ENCODE peak calls at places on chromosomes 13 and 19, in eight cellular contexts. One of them, this sample, is unnamed.

GRCh38 chr19:4624733-4625362 is 14.5 kb upstream of the TNFAIP8L1 start:
- DNase-seq in mammary epithelial cell: peak; percentile 37
- DNase-seq in pancreas: no peak
- DNase-seq in thoracic aorta: no peak
- DNase-seq in GM23338: peak; percentile 73
- DNase-seq in ascending aorta: no peak
- DNase-seq in cardiac muscle cell: peak; percentile 38
- DNase-seq in PC-9: no peak
- DNase-seq in this sample: no peak

GRCh38 chr13:90197722-90198121 is 1149.8 kb upstream of the MIR17HG start:
- DNase-seq in GM23338: no peak
- DNase-seq in pancreas: no peak
- DNase-seq in thoracic aorta: no peak
- DNase-seq in cardiac muscle cell: no peak
- DNase-seq in mammary epithelial cell: peak; percentile 45
- DNase-seq in PC-9: no peak
- DNase-seq in ascending aorta: no peak
- DNase-seq in this sample: no peak

GRCh38 chr13:44396963-44397580 is 23.4 kb downstream of the SERP2 start:
- DNase-seq in thoracic aorta: no peak
- DNase-seq in GM23338: no peak
- DNase-seq in PC-9: no peak
- DNase-seq in pancreas: no peak
- DNase-seq in mammary epithelial cell: no peak
- DNase-seq in cardiac muscle cell: peak; percentile 89
- DNase-seq in ascending aorta: no peak
- DNase-seq in this sample: peak; percentile 38

GRCh38 chr13:47459512-47459911 is 541.6 kb downstream of the SUCLA2 start:
- DNase-seq in PC-9: no peak
- DNase-seq in cardiac muscle cell: peak; percentile 4
- DNase-seq in ascending aorta: no peak
- DNase-seq in mammary epithelial cell: no peak
- DNase-seq in pancreas: no peak
- DNase-seq in thoracic aorta: no peak
- DNase-seq in GM23338: peak; percentile 59
- DNase-seq in this sample: no peak

GRCh38 chr13:68749801-68750200 is 1357.8 kb upstream of the ATXN8OS start:
- DNase-seq in GM23338: no peak
- DNase-seq in mammary epithelial cell: no peak
- DNase-seq in thoracic aorta: no peak
- DNase-seq in pancreas: no peak
- DNase-seq in ascending aorta: no peak
- DNase-seq in cardiac muscle cell: no peak
- DNase-seq in PC-9: no peak
- DNase-seq in this sample: no peak

GRCh38 chr19:31372245-31372781 is 23.1 kb upstream of the TSHZ3 start:
- DNase-seq in cardiac muscle cell: no peak
- DNase-seq in ascending aorta: no peak
- DNase-seq in thoracic aorta: no peak
- DNase-seq in GM23338: no peak
- DNase-seq in mammary epithelial cell: no peak
- DNase-seq in PC-9: no peak
- DNase-seq in pancreas: no peak
- DNase-seq in this sample: no peak

GRCh38 chr13:41293272-41293671 is 17.8 kb upstream of the NAA16 start:
- DNase-seq in ascending aorta: no peak
- DNase-seq in GM23338: no peak
- DNase-seq in PC-9: no peak
- DNase-seq in cardiac muscle cell: no peak
- DNase-seq in thoracic aorta: no peak
- DNase-seq in mammary epithelial cell: no peak
- DNase-seq in pancreas: no peak
- DNase-seq in this sample: no peak

GRCh38 chr13:20525144-20525600 is 485 bp downstream of the CRYL1 start:
- DNase-seq in thoracic aorta: no peak
- DNase-seq in pancreas: peak; percentile 20
- DNase-seq in cardiac muscle cell: peak; percentile 29
- DNase-seq in PC-9: no peak
- DNase-seq in ascending aorta: no peak
- DNase-seq in mammary epithelial cell: peak; percentile 7
- DNase-seq in GM23338: peak; percentile 66
- DNase-seq in this sample: peak; percentile 39

GRCh38 chr13:44136693-44137268 is 236.8 kb upstream of the SERP2 start:
- DNase-seq in mammary epithelial cell: peak; percentile 73
- DNase-seq in cardiac muscle cell: no peak
- DNase-seq in thoracic aorta: no peak
- DNase-seq in pancreas: no peak
- DNase-seq in GM23338: no peak
- DNase-seq in PC-9: no peak
- DNase-seq in ascending aorta: no peak
- DNase-seq in this sample: no peak

GRCh38 chr19:23571175-23571574 is 115.8 kb downstream of the ZNF675 start:
- DNase-seq in GM23338: peak; percentile 17
- DNase-seq in thoracic aorta: no peak
- DNase-seq in mammary epithelial cell: no peak
- DNase-seq in cardiac muscle cell: no peak
- DNase-seq in pancreas: no peak
- DNase-seq in PC-9: no peak
- DNase-seq in ascending aorta: no peak
- DNase-seq in this sample: no peak

GRCh38 chr19:18282021-18282787 is 782 bp upstream of the JUND start:
- DNase-seq in PC-9: no peak
- DNase-seq in GM23338: no peak
- DNase-seq in ascending aorta: no peak
- DNase-seq in pancreas: no peak
- DNase-seq in cardiac muscle cell: no peak
- DNase-seq in mammary epithelial cell: no peak
- DNase-seq in thoracic aorta: peak; percentile 77
- DNase-seq in this sample: no peak

GRCh38 chr13:77386880-77387606 is 60.1 kb upstream of the MYCBP2 start:
- DNase-seq in mammary epithelial cell: no peak
- DNase-seq in thoracic aorta: peak; percentile 19
- DNase-seq in pancreas: no peak
- DNase-seq in ascending aorta: no peak
- DNase-seq in cardiac muscle cell: no peak
- DNase-seq in GM23338: no peak
- DNase-seq in PC-9: no peak
- DNase-seq in this sample: no peak

GRCh38 chr13:43475135-43475534 is 311.6 kb downstream of the ENOX1 start:
- DNase-seq in ascending aorta: no peak
- DNase-seq in GM23338: no peak
- DNase-seq in mammary epithelial cell: no peak
- DNase-seq in PC-9: no peak
- DNase-seq in cardiac muscle cell: no peak
- DNase-seq in thoracic aorta: no peak
- DNase-seq in pancreas: no peak
- DNase-seq in this sample: no peak

GRCh38 chr19:19043481-19043880 is 10.1 kb downstream of the ARMC6 start:
- DNase-seq in pancreas: no peak
- DNase-seq in GM23338: no peak
- DNase-seq in PC-9: no peak
- DNase-seq in cardiac muscle cell: no peak
- DNase-seq in mammary epithelial cell: no peak
- DNase-seq in thoracic aorta: no peak
- DNase-seq in ascending aorta: no peak
- DNase-seq in this sample: no peak

GRCh38 chr19:31308781-31309180 is 40.5 kb downstream of the TSHZ3 start:
- DNase-seq in pancreas: no peak
- DNase-seq in PC-9: no peak
- DNase-seq in cardiac muscle cell: no peak
- DNase-seq in GM23338: no peak
- DNase-seq in thoracic aorta: no peak
- DNase-seq in mammary epithelial cell: no peak
- DNase-seq in ascending aorta: no peak
- DNase-seq in this sample: no peak

GRCh38 chr13:30572859-30573275 is 44.9 kb upstream of the USPL1 start:
- DNase-seq in GM23338: peak; percentile 47
- DNase-seq in PC-9: no peak
- DNase-seq in cardiac muscle cell: peak; percentile 18
- DNase-seq in mammary epithelial cell: peak; percentile 37
- DNase-seq in ascending aorta: no peak
- DNase-seq in thoracic aorta: no peak
- DNase-seq in pancreas: no peak
- DNase-seq in this sample: peak; percentile 42

GRCh38 chr19:35449347-35450043 is 1.4 kb downstream of the FFAR2 start:
- DNase-seq in mammary epithelial cell: peak; percentile 46
- DNase-seq in thoracic aorta: no peak
- DNase-seq in PC-9: peak; percentile 47
- DNase-seq in pancreas: no peak
- DNase-seq in ascending aorta: no peak
- DNase-seq in cardiac muscle cell: no peak
- DNase-seq in GM23338: no peak
- DNase-seq in this sample: no peak

GRCh38 chr19:7722231-7722651 is 9.7 kb downstream of the CLEC4G start:
- DNase-seq in PC-9: no peak
- DNase-seq in pancreas: no peak
- DNase-seq in GM23338: no peak
- DNase-seq in cardiac muscle cell: no peak
- DNase-seq in ascending aorta: no peak
- DNase-seq in mammary epithelial cell: no peak
- DNase-seq in thoracic aorta: no peak
- DNase-seq in this sample: no peak

GRCh38 chr19:50512112-50512998 is 1.4 kb downstream of the ASPDH start:
- DNase-seq in thoracic aorta: no peak
- DNase-seq in pancreas: no peak
- DNase-seq in mammary epithelial cell: no peak
- DNase-seq in PC-9: no peak
- DNase-seq in cardiac muscle cell: no peak
- DNase-seq in GM23338: no peak
- DNase-seq in ascending aorta: no peak
- DNase-seq in this sample: no peak
- H3K4me3 ChIP-seq in thoracic aorta: no peak overlapping the region
- H3K4me3 ChIP-seq in pancreas: no peak overlapping the region
- H3K4me3 ChIP-seq in mammary epithelial cell: peak overlapping the region; percentile 96
- H3K4me3 ChIP-seq in PC-9: peak overlapping the region; percentile 65
- H3K4me3 ChIP-seq in cardiac muscle cell: no peak overlapping the region
- H3K4me3 ChIP-seq in GM23338: peak overlapping the region; percentile 61
- H3K4me3 ChIP-seq in ascending aorta: peak overlapping the region; percentile 92
- H3K4me3 ChIP-seq in this sample: peak overlapping the region; percentile 83

DNA sequence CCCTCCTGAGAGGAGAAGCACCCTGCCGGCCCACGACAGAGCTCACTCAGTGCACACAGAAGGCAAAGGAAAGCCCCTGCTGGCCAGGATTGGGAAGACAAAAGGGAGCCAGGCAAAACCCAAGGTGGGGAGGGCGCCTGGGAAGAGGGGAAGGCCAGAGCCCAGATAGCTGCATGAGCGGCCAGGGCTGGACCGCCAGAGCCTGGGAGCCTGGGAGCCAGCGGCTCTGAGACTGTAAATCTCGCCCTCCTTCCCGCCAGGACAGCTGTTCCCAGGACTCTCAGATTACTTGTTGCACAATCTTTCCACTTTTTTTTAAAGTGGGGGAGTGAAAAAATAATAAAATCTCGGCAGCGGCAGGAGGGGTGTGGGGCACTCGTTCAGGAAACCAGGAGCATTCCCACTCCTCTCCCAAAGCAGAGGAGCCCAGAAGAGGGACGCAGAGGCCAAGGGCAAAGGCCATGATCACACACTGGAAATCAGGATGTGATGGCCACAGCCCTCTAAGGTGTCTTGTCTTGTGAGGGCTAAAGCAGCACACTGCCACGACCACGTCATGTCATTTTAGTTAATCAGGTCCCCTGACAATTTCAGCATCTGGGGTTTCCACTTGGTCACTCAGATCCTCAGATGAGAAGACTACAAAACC is 19.6 kb upstream of the EPHX3 start:
- DNase-seq in GM23338: peak; percentile 93
- DNase-seq in cardiac muscle cell: peak; percentile 73
- DNase-seq in ascending aorta: peak; percentile 57
- DNase-seq in mammary epithelial cell: peak; percentile 61
- DNase-seq in thoracic aorta: peak; percentile 50
- DNase-seq in PC-9: peak; percentile 72
- DNase-seq in pancreas: peak; percentile 53
- DNase-seq in this sample: peak; percentile 83
- TF ChIP-seq CTCF in GM23338: peak; percentile 55
- TF ChIP-seq CTCF in cardiac muscle cell: peak; percentile 72
- TF ChIP-seq CTCF in ascending aorta: peak; percentile 53
- TF ChIP-seq CTCF in mammary epithelial cell: peak; percentile 40
- TF ChIP-seq CTCF in thoracic aorta: peak; percentile 76
- TF ChIP-seq CTCF in PC-9: no peak
- TF ChIP-seq CTCF in pancreas: peak; percentile 17
- TF ChIP-seq CTCF in this sample: peak; percentile 47

GRCh38 chr13:112204376-112204775 is 137.4 kb downstream of the SOX1 start:
- DNase-seq in cardiac muscle cell: no peak
- DNase-seq in mammary epithelial cell: no peak
- DNase-seq in pancreas: no peak
- DNase-seq in thoracic aorta: no peak
- DNase-seq in ascending aorta: no peak
- DNase-seq in PC-9: no peak
- DNase-seq in GM23338: no peak
- DNase-seq in this sample: no peak
- H3K4me1 ChIP-seq in cardiac muscle cell: peaks cover 6% of the 10 kb centered on the region
- H3K4me1 ChIP-seq in mammary epithelial cell: no peaks in the 10 kb centered on the region
- H3K4me1 ChIP-seq in pancreas: no peaks in the 10 kb centered on the region
- H3K4me1 ChIP-seq in thoracic aorta: no peaks in the 10 kb centered on the region
- H3K4me1 ChIP-seq in ascending aorta: no peaks in the 10 kb centered on the region
- H3K4me1 ChIP-seq in PC-9: no peaks in the 10 kb centered on the region
- H3K4me1 ChIP-seq in GM23338: peaks cover 16% of the 10 kb centered on the region
- H3K4me1 ChIP-seq in this sample: peaks cover 17% of the 10 kb centered on the region

GRCh38 chr13:93824286-93824685 is 597.7 kb downstream of the GPC6 start:
- DNase-seq in thoracic aorta: no peak
- DNase-seq in pancreas: no peak
- DNase-seq in PC-9: no peak
- DNase-seq in ascending aorta: no peak
- DNase-seq in GM23338: no peak
- DNase-seq in mammary epithelial cell: no peak
- DNase-seq in cardiac muscle cell: no peak
- DNase-seq in this sample: no peak

GRCh38 chr13:93818345-93818744 is 591.7 kb downstream of the GPC6 start:
- DNase-seq in cardiac muscle cell: no peak
- DNase-seq in ascending aorta: no peak
- DNase-seq in pancreas: no peak
- DNase-seq in thoracic aorta: no peak
- DNase-seq in PC-9: no peak
- DNase-seq in GM23338: peak; percentile 22
- DNase-seq in mammary epithelial cell: no peak
- DNase-seq in this sample: no peak

GRCh38 chr13:93814658-93815057 is 588.1 kb downstream of the GPC6 start:
- DNase-seq in mammary epithelial cell: no peak
- DNase-seq in cardiac muscle cell: no peak
- DNase-seq in thoracic aorta: no peak
- DNase-seq in GM23338: peak; percentile 27
- DNase-seq in ascending aorta: no peak
- DNase-seq in pancreas: no peak
- DNase-seq in PC-9: no peak
- DNase-seq in this sample: no peak

DNA sequence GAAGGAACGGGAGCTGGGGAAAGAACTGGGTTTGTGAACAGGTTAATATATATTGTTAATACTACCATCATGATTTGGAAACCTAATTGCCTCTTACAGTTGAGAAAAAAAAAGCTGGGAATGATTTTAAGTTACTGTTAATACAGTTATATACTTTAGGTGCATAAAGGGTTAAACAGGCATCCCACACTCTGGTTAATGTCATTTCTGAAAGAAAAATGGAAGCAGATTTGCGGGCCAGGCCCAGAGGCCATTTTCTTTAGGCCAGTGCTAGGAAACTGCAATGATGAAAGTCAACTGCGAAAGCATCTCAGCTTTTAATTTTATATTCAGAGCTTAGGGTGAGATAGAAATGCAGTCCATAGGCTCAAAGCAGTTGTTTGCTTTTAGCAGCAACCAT is 592.7 kb downstream of the GPC6 start:
- DNase-seq in cardiac muscle cell: no peak
- DNase-seq in mammary epithelial cell: no peak
- DNase-seq in ascending aorta: no peak
- DNase-seq in PC-9: no peak
- DNase-seq in thoracic aorta: no peak
- DNase-seq in pancreas: no peak
- DNase-seq in GM23338: no peak
- DNase-seq in this sample: no peak
- H3K4me3 ChIP-seq in cardiac muscle cell: no peak overlapping the region
- H3K4me3 ChIP-seq in mammary epithelial cell: no peak overlapping the region
- H3K4me3 ChIP-seq in ascending aorta: no peak overlapping the region
- H3K4me3 ChIP-seq in PC-9: no peak overlapping the region
- H3K4me3 ChIP-seq in thoracic aorta: no peak overlapping the region
- H3K4me3 ChIP-seq in pancreas: no peak overlapping the region
- H3K4me3 ChIP-seq in GM23338: no peak overlapping the region
- H3K4me3 ChIP-seq in this sample: no peak overlapping the region